ENCODE peak calls at places on chromosome 14, in six cellular contexts. M is ovary, E is A549, Z is GM12878, G is sigmoid colon, F is K562. S is an unnamed sample.

GRCh38 chr14:21263284-21264024 is 5.8 kb downstream of the HNRNPC start:
- DNase-seq in M (no peak), E (no peak), Z (no peak), G (no peak), F (no peak), S (no peak)

GRCh38 chr14:101781240-101782061 is 19.9 kb downstream of the PPP2R5C start:
- DNase-seq in M (peak), E (no peak), Z (no peak), G (no peak), F (no peak), S (no peak)

GRCh38 chr14:25868521-25869314 is 729.1 kb downstream of the NOVA1 start:
- DNase-seq in M (no peak), E (no peak), Z (no peak), G (no peak), F (no peak), S (no peak)

GRCh38 chr14:72463291-72463866 is 430.5 kb downstream of the DPF3 start:
- DNase-seq in M (no peak), E (peak), Z (no peak), G (no peak), F (no peak), S (no peak)

GRCh38 chr14:69666698-69667211 is 55.4 kb downstream of the SUSD6 start:
- DNase-seq in M (no peak), E (peak), Z (no peak), G (no peak), F (no peak), S (no peak)

GRCh38 chr14:103519043-103519836 is 3.4 kb downstream of the CKB start:
- DNase-seq in M (peak), E (peak), Z (no peak), G (peak), F (peak), S (no peak)

GRCh38 chr14:60215127-60215444 is 33.9 kb upstream of the PPM1A start:
- DNase-seq in M (no peak), E (no peak), Z (no peak), G (no peak), F (no peak), S (no peak)

GRCh38 chr14:101504096-101504948 is 57.0 kb upstream of the DIO3 start:
- DNase-seq in M (peak), E (no peak), Z (no peak), G (peak), F (no peak), S (no peak)

GRCh38 chr14:93047187-93047586 is 68.5 kb downstream of the ITPK1 start:
- DNase-seq in M (no peak), E (no peak), Z (no peak), G (no peak), F (no peak), S (no peak)

GRCh38 chr14:94823556-94824341 is 53.8 kb upstream of the GSC start:
- DNase-seq in M (no peak), E (peak), Z (no peak), G (no peak), F (peak), S (no peak)

GRCh38 chr14:58824106-58824505 is 186.3 kb downstream of the DACT1 start:
- DNase-seq in M (no peak), E (no peak), Z (no peak), G (no peak), F (no peak), S (no peak)

GRCh38 chr14:100304825-100305445 is 1.3 kb downstream of the SLC25A29 start:
- DNase-seq in M (peak), E (peak), Z (no peak), G (no peak), F (peak), S (peak)

GRCh38 chr14:99809376-99809775 is 16.2 kb downstream of the EML1 start:
- DNase-seq in M (peak), E (no peak), Z (no peak), G (peak), F (no peak), S (no peak)

GRCh38 chr14:86654558-86655184 is 1124.7 kb downstream of the FLRT2 start:
- DNase-seq in M (no peak), E (peak), Z (no peak), G (no peak), F (peak), S (peak)

GRCh38 chr14:96727980-96728717 is 69.0 kb upstream of the VRK1 start:
- DNase-seq in M (no peak), E (no peak), Z (no peak), G (peak), F (no peak), S (no peak)

GRCh38 chr14:86203843-86204242 is 673.9 kb downstream of the FLRT2 start:
- DNase-seq in M (no peak), E (no peak), Z (no peak), G (no peak), F (no peak), S (no peak)

GRCh38 chr14:41280745-41281144 is 325.9 kb upstream of the LRFN5 start:
- DNase-seq in M (no peak), E (peak), Z (no peak), G (no peak), F (no peak), S (no peak)

GRCh38 chr14:58749066-58749669 is 111.4 kb downstream of the DACT1 start:
- DNase-seq in M (no peak), E (peak), Z (peak), G (no peak), F (peak), S (peak)

GRCh38 chr14:35352274-35353233 is 52.0 kb downstream of the NFKBIA start:
- DNase-seq in M (peak), E (no peak), Z (no peak), G (peak), F (no peak), S (no peak)

GRCh38 chr14:97917169-97917568 is 1120.0 kb downstream of the VRK1 start:
- DNase-seq in M (no peak), E (no peak), Z (no peak), G (no peak), F (no peak), S (no peak)

GRCh38 chr14:33657478-33657877 is 293.4 kb downstream of the EGLN3 start:
- DNase-seq in M (no peak), E (no peak), Z (no peak), G (no peak), F (no peak), S (no peak)

GRCh38 chr14:61603736-61604135 is 91.6 kb upstream of the HIF1A start:
- DNase-seq in M (no peak), E (no peak), Z (no peak), G (no peak), F (no peak), S (no peak)

GRCh38 chr14:105525861-105526780 is at the start of gene TMEM121:
- DNase-seq in M (peak), E (peak), Z (no peak), G (no peak), F (peak), S (no peak)

GRCh38 chr14:91866511-91867295 is 633 bp downstream of the TC2N start:
- DNase-seq in M (no peak), E (no peak), Z (no peak), G (no peak), F (no peak), S (no peak)

GRCh38 chr14:34436960-34437728 is 24.9 kb downstream of the SPTSSA start:
- DNase-seq in M (no peak), E (no peak), Z (no peak), G (no peak), F (no peak), S (no peak)

GRCh38 chr14:91412939-91413338 is 4.7 kb downstream of the CCDC88C start:
- DNase-seq in M (no peak), E (no peak), Z (no peak), G (no peak), F (no peak), S (no peak)

GRCh38 chr14:87896393-87897380 is 96.3 kb downstream of the GALC start:
- DNase-seq in M (no peak), E (peak), Z (no peak), G (no peak), F (peak), S (peak)

GRCh38 chr14:76720382-76720813 is 40.9 kb upstream of the VASH1 start:
- DNase-seq in M (peak), E (no peak), Z (peak), G (peak), F (peak), S (peak)

GRCh38 chr14:93984070-93984469 is 7.7 kb upstream of the ASB2 start:
- DNase-seq in M (no peak), E (no peak), Z (no peak), G (no peak), F (no peak), S (no peak)

GRCh38 chr14:90381999-90382451 is 14.8 kb upstream of the CALM1 start:
- DNase-seq in M (peak), E (no peak), Z (no peak), G (peak), F (no peak), S (peak)

GRCh38 chr14:103528158-103528511 is 861 bp upstream of the TRMT61A start:
- DNase-seq in M (no peak), E (no peak), Z (no peak), G (peak), F (no peak), S (no peak)

GRCh38 chr14:102095231-102095870 is 8.5 kb upstream of the HSP90AA1 start:
- DNase-seq in M (no peak), E (no peak), Z (no peak), G (no peak), F (peak), S (no peak)

GRCh38 chr14:76834296-76834695 is 8.1 kb downstream of the LRRC74A start:
- DNase-seq in M (no peak), E (no peak), Z (no peak), G (no peak), F (no peak), S (no peak)

GRCh38 chr14:89388853-89389252 is 28.2 kb downstream of the FOXN3 start:
- DNase-seq in M (no peak), E (no peak), Z (no peak), G (peak), F (no peak), S (no peak)

GRCh38 chr14:33103966-33104365 is 165.3 kb downstream of the NPAS3 start:
- DNase-seq in M (no peak), E (no peak), Z (no peak), G (no peak), F (no peak), S (no peak)

GRCh38 chr14:72907886-72908285 is 14.0 kb upstream of the DPF3 start:
- DNase-seq in M (no peak), E (no peak), Z (no peak), G (no peak), F (peak), S (no peak)

GRCh38 chr14:53525608-53526007 is 372.5 kb upstream of the DDHD1 start:
- DNase-seq in M (no peak), E (no peak), Z (no peak), G (no peak), F (no peak), S (no peak)

GRCh38 chr14:91892918-91893527 is 25.7 kb upstream of the TC2N start:
- DNase-seq in M (no peak), E (no peak), Z (no peak), G (peak), F (peak), S (no peak)

GRCh38 chr14:100132903-100133510 is 26.4 kb downstream of the DEGS2 start:
- DNase-seq in M (no peak), E (no peak), Z (no peak), G (no peak), F (no peak), S (no peak)

GRCh38 chr14:74978416-74978947 is 23.1 kb upstream of the PGF start:
- DNase-seq in M (no peak), E (no peak), Z (no peak), G (no peak), F (no peak), S (no peak)

GRCh38 chr14:74979029-74979428 is 23.6 kb upstream of the PGF start:
- DNase-seq in M (no peak), E (no peak), Z (no peak), G (no peak), F (no peak), S (no peak)

GRCh38 chr14:74980398-74980745 is 22.3 kb upstream of the EIF2B2 start:
- DNase-seq in M (no peak), E (no peak), Z (no peak), G (no peak), F (no peak), S (no peak)

GRCh38 chr14:74980746-74981661 is 21.7 kb upstream of the EIF2B2 start:
- DNase-seq in M (no peak), E (no peak), Z (no peak), G (no peak), F (no peak), S (no peak)

GRCh38 chr14:74979442-74980397 is 23.0 kb upstream of the EIF2B2 start:
- DNase-seq in M (no peak), E (no peak), Z (no peak), G (no peak), F (no peak), S (no peak)
- H3K27ac ChIP-seq in M (no peak), E (no peak), Z (no peak), G (no peak), F (no peak), S (peak)

DNA sequence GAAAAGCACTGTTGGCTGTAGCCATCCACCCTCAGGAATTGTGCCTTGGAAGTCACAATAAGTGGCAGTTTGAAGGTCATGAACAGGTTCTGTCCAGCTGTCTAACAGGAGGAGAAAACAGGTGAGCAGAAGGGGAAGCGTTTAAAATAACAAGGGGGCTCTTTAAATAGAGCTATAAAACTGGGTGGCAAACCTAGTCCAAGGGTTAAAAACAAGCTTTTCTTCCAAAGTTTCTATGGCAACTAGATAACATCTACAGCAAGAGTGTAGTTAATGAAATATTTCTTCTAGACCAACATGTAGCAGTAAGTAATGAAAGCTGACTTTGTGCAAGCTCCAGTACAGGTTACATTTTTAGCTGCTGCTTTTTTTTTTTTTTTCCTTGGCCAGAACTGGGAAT is 107.7 kb upstream of the ARHGAP5 start:
- DNase-seq in M (no peak), E (no peak), Z (no peak), G (no peak), F (no peak), S (no peak)
- TF ChIP-seq EP300 in M (no peak), E (no peak), Z (no peak), G (no peak), F (no peak), S (no peak)

DNA sequence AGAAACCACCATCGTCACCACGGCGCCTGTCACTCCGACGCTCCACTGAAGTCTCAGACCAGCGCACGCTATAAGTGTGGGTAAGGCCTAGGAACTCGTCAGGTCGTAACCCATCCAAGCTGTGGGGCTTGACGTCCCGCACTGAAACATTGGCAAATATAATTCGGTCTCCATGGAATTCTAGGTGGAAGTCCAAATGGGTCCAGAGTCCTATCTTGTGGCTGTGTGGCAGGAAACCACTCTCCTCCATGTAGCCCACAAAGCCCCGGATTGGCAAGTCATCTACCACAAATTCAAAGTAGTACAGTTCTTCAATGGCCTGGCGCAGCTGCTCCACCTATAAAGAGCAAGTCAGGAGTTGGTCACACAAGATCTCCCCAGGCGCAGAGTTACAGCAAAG is 2.3 kb downstream of the TM9SF1 start:
- DNase-seq in M (no peak), E (no peak), Z (no peak), G (no peak), F (no peak), S (no peak)
- H3K27ac ChIP-seq in M (no peak), E (no peak), Z (no peak), G (no peak), F (no peak), S (no peak)

DNA sequence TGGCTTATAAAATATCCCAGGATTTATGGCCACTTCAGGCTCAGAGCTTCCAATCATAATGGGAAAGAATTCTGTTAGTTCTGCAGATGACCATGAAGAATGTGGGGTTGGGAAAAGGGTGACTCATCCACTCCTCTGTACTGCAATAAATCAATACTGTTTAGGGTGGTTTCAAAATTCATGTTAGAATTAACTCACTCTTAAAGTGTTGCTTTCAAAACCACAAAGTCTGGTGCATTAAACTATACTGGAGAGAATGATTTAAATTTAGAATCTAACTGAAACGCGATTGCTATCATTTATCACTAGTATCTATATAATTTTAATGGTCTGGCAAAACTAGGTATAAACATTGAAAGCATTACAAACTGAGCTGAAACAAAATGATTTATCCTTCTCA is 798 bp downstream of the CCDC198 start:
- DNase-seq in M (no peak), E (peak), Z (no peak), G (no peak), F (no peak), S (no peak)
- TF ChIP-seq EP300 in M (no peak), E (no peak), Z (no peak), G (no peak), F (no peak), S (no peak)

GRCh38 chr14:51513281-51513680 is 138.4 kb upstream of the FRMD6 start:
- DNase-seq in M (no peak), E (no peak), Z (no peak), G (no peak), F (no peak), S (no peak)

GRCh38 chr14:51504626-51505025 is 147.1 kb upstream of the FRMD6 start:
- DNase-seq in M (no peak), E (no peak), Z (no peak), G (no peak), F (no peak), S (no peak)

GRCh38 chr14:51512321-51512720 is 139.4 kb upstream of the FRMD6 start:
- DNase-seq in M (no peak), E (no peak), Z (no peak), G (no peak), F (no peak), S (no peak)

GRCh38 chr14:51511265-51511664 is 140.4 kb upstream of the FRMD6 start:
- DNase-seq in M (no peak), E (no peak), Z (no peak), G (no peak), F (no peak), S (no peak)

GRCh38 chr14:51507556-51508511 is 143.9 kb upstream of the FRMD6 start:
- DNase-seq in M (peak), E (no peak), Z (no peak), G (peak), F (no peak), S (peak)
- H3K27ac ChIP-seq in M (peak), E (no peak), Z (no peak), G (peak), F (no peak), S (peak)

GRCh38 chr14:37796703-37797416 is 201.4 kb downstream of the TTC6 start:
- DNase-seq in M (no peak), E (no peak), Z (no peak), G (no peak), F (no peak), S (no peak)

GRCh38 chr14:37792124-37792523 is 196.7 kb downstream of the TTC6 start:
- DNase-seq in M (no peak), E (no peak), Z (no peak), G (no peak), F (no peak), S (no peak)

GRCh38 chr14:37787879-37788494 is 192.6 kb downstream of the TTC6 start:
- DNase-seq in M (no peak), E (no peak), Z (no peak), G (no peak), F (no peak), S (no peak)

GRCh38 chr14:37791384-37792036 is 196.1 kb downstream of the TTC6 start:
- DNase-seq in M (no peak), E (no peak), Z (no peak), G (no peak), F (no peak), S (no peak)
- TF ChIP-seq EP300 in M (no peak), E (no peak), Z (no peak), G (no peak), F (no peak), S (no peak)

GRCh38 chr14:74985028-74985310 is 17.8 kb upstream of the EIF2B2 start:
- DNase-seq in M (no peak), E (no peak), Z (no peak), G (no peak), F (no peak), S (no peak)

GRCh38 chr14:74983343-74983742 is 19.4 kb upstream of the EIF2B2 start:
- DNase-seq in M (no peak), E (no peak), Z (no peak), G (no peak), F (no peak), S (no peak)

GRCh38 chr14:74982661-74983060 is 20.1 kb upstream of the EIF2B2 start:
- DNase-seq in M (no peak), E (no peak), Z (no peak), G (no peak), F (no peak), S (no peak)

GRCh38 chr14:74984241-74985027 is 18.3 kb upstream of the EIF2B2 start:
- DNase-seq in M (no peak), E (no peak), Z (no peak), G (no peak), F (no peak), S (no peak)

DNA sequence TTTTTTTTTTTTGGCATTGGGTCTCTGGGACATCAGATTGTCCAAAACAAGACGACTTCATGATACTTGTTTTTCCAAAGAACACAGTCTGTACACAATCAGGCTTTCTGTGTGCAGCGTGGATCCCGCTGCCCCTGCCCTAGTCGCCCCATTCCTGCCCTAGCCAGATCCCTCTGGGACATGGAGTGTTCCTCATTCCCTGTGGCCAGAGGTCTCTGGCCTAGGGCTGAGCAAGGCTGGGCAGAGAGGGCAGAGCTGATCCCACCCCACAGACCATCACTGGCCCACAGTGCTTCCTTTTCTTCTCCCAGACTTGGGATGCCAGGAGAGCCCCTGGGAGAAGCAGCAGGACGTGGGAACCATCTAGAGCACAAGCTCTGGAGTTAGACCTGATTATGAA is 20.9 kb upstream of the EIF2B2 start:
- DNase-seq in M (no peak), E (no peak), Z (no peak), G (no peak), F (no peak), S (no peak)
- H3K27ac ChIP-seq in M (no peak), E (no peak), Z (no peak), G (no peak), F (no peak), S (peak)

GRCh38 chr14:79333198-79333546 is 878.1 kb downstream of the DIO2 start:
- DNase-seq in M (no peak), E (no peak), Z (no peak), G (no peak), F (no peak), S (no peak)
- TF ChIP-seq EP300 in M (no peak), E (no peak), Z (no peak), G (no peak), F (no peak), S (no peak)

GRCh38 chr14:23114669-23115491 is 4.2 kb downstream of the CEBPE start:
- DNase-seq in M (no peak), E (peak), Z (no peak), G (peak), F (no peak), S (no peak)

GRCh38 chr14:23115918-23116317 is 3.1 kb downstream of the CEBPE start:
- DNase-seq in M (no peak), E (no peak), Z (no peak), G (no peak), F (no peak), S (no peak)

GRCh38 chr14:23113346-23114119 is 5.5 kb downstream of the CEBPE start:
- DNase-seq in M (no peak), E (no peak), Z (no peak), G (peak), F (no peak), S (no peak)

GRCh38 chr14:23114120-23114458 is 5.0 kb downstream of the CEBPE start:
- DNase-seq in M (no peak), E (no peak), Z (no peak), G (peak), F (no peak), S (no peak)

GRCh38 chr14:23115492-23115850 is 3.6 kb downstream of the CEBPE start:
- DNase-seq in M (no peak), E (no peak), Z (no peak), G (peak), F (no peak), S (no peak)
- H3K27ac ChIP-seq in M (no peak), E (peak), Z (no peak), G (no peak), F (no peak), S (no peak)

S was measured in tibial nerve.